ENCODE peak calls at places on chromosomes 7 and 10, in seven cellular contexts. W is esophagus muscularis mucosa, A is activated T-cell treated with anti-CD3 and anti-CD28 coated beads for 1 hour, Y is left ventricle myocardium inferior, P is kidney tubule cell, X is endothelial cell, T is BJ. B is an unnamed sample.

GRCh38 chr7:8724080-8724718 is 290.8 kb downstream of the NXPH1 start:
- DNase-seq in Y (no peak), A (no peak), P (peak; percentile 41), X (peak; percentile 57), W (no peak), T (no peak), B (no peak)

GRCh38 chr10:43263551-43264323 is 3.1 kb downstream of the RASGEF1A start:
- DNase-seq in W (peak; percentile 91), T (no peak), Y (no peak), A (no peak), X (no peak), P (no peak), B (no peak)

GRCh38 chr10:129505500-129506075 is 38.5 kb downstream of the MGMT start:
- DNase-seq in A (no peak), P (no peak), T (no peak), Y (no peak), W (no peak), X (no peak), B (no peak)

GRCh38 chr7:19284136-19284535 is 138.9 kb upstream of the FERD3L start:
- DNase-seq in T (no peak), X (no peak), Y (no peak), W (no peak), A (no peak), P (no peak), B (no peak)

GRCh38 chr7:1081931-1082401 is 5.9 kb upstream of the GPER1 start:
- DNase-seq in Y (no peak), A (no peak), X (no peak), P (no peak), W (no peak), T (no peak), B (no peak)

GRCh38 chr10:78749200-78749599 is 319.6 kb upstream of the ZMIZ1 start:
- DNase-seq in P (peak; percentile 78), T (no peak), W (no peak), Y (no peak), X (no peak), A (no peak), B (no peak)

GRCh38 chr7:18754766-18755165 is 259.2 kb downstream of the HDAC9 start:
- DNase-seq in Y (no peak), P (no peak), A (no peak), T (no peak), X (no peak), W (no peak), B (no peak)

GRCh38 chr10:71714055-71714454 is 5.5 kb downstream of the C10orf105 start:
- DNase-seq in A (no peak), T (no peak), W (no peak), Y (no peak), X (no peak), P (no peak), B (no peak)

GRCh38 chr7:36096460-36097095 is 56.5 kb upstream of the EEPD1 start:
- DNase-seq in W (no peak), P (no peak), T (no peak), X (no peak), Y (no peak), A (no peak), B (no peak)

GRCh38 chr10:37965006-37965405 is 11.4 kb downstream of the ZNF25 start:
- DNase-seq in P (no peak), X (no peak), A (no peak), W (no peak), T (no peak), Y (no peak), B (no peak)

GRCh38 chr7:156220078-156220605 is 407.9 kb upstream of the SHH start:
- DNase-seq in P (no peak), T (no peak), A (no peak), X (no peak), W (peak; percentile 85), Y (no peak), B (no peak)

GRCh38 chr7:18829101-18829486 is 288.3 kb downstream of the TWIST1 start:
- DNase-seq in T (no peak), P (no peak), Y (no peak), W (no peak), X (no peak), A (no peak), B (no peak)

GRCh38 chr10:127911218-127911866 is 4.4 kb downstream of the PTPRE start:
- DNase-seq in T (no peak), X (no peak), W (peak; percentile 81), A (no peak), P (peak; percentile 38), Y (peak; percentile 58), B (no peak)

GRCh38 chr10:1706711-1707110 is 30.6 kb downstream of the ADARB2 start:
- DNase-seq in X (no peak), W (no peak), Y (no peak), T (no peak), A (no peak), P (no peak), B (no peak)